ENCODE peak calls at places on chromosomes 11 and 22, in ten cellular contexts. C is fibroblast of mammary gland, M is right lobe of liver, Q is progenitor cell of endocrine pancreas, Z is kidney, A is fibroblast of the aortic adventitia, L is Calu3, F is WERI-Rb-1, B is retinal pigment epithelial cell, G is left lung. H is an unnamed sample.

GRCh38 chr11:60941371-60942119 is 10.4 kb downstream of the SLC15A3 start:
- DNase-seq in A (no peak), Q (no peak), M (no peak), B (no peak), L (no peak), F (no peak), Z (no peak), C (no peak), G (no peak), H (no peak)

GRCh38 chr11:93727985-93728791 is 13.1 kb downstream of the TAF1D start:
- DNase-seq in L (no peak), M (no peak), A (peak; percentile 45), Z (no peak), F (no peak), Q (no peak), G (no peak), B (no peak), C (peak; percentile 40), H (no peak)

GRCh38 chr11:132972565-132972964 is 559.7 kb downstream of the OPCML start:
- DNase-seq in C (no peak), Z (no peak), F (no peak), M (no peak), L (no peak), A (no peak), B (no peak), Q (no peak), G (no peak), H (no peak)

GRCh38 chr22:28438183-28438778 is 241.4 kb downstream of the TTC28 start:
- DNase-seq in C (no peak), A (no peak), F (no peak), Q (no peak), G (no peak), Z (no peak), M (no peak), B (peak; percentile 80), L (no peak), H (no peak)

GRCh38 chr22:50711446-50712340 is 26.3 kb upstream of the ACR start:
- DNase-seq in G (peak; percentile 39), C (peak; percentile 28), F (no peak), Z (peak; percentile 52), B (no peak), Q (no peak), L (no peak), A (no peak), M (no peak), H (no peak)

GRCh38 chr22:46340676-46341075 is 5.2 kb downstream of the TRMU start:
- DNase-seq in Q (no peak), L (no peak), C (no peak), Z (peak; percentile 47), F (no peak), A (no peak), B (no peak), M (no peak), G (no peak), H (no peak)

GRCh38 chr11:104352036-104352435 is 188.1 kb upstream of the PDGFD start:
- DNase-seq in M (no peak), A (no peak), G (no peak), L (no peak), F (no peak), Q (no peak), B (no peak), C (no peak), Z (no peak), H (no peak)

GRCh38 chr11:66881927-66882452 is 25.1 kb downstream of the LRFN4 start:
- DNase-seq in Q (no peak), Z (no peak), C (no peak), A (no peak), L (no peak), G (no peak), M (no peak), F (no peak), B (no peak), H (no peak)

GRCh38 chr11:2363816-2364370 is 13.2 kb upstream of the CD81 start:
- DNase-seq in A (no peak), M (no peak), F (no peak), G (peak; percentile 55), C (no peak), L (no peak), Q (no peak), B (no peak), Z (no peak), H (no peak)

GRCh38 chr11:117445097-117445658 is 117.5 kb downstream of the CEP164 start:
- DNase-seq in C (no peak), Z (no peak), M (no peak), L (no peak), F (no peak), A (no peak), B (no peak), Q (no peak), G (no peak), H (no peak)

GRCh38 chr11:117442049-117442868 is 114.6 kb downstream of the CEP164 start:
- DNase-seq in F (no peak), M (no peak), G (no peak), Q (no peak), L (no peak), B (no peak), Z (peak; percentile 17), A (no peak), C (no peak), H (no peak)

GRCh38 chr11:117444256-117445096 is 116.8 kb downstream of the CEP164 start:
- DNase-seq in C (no peak), B (no peak), F (no peak), L (no peak), A (no peak), G (no peak), Z (peak; percentile 37), M (no peak), Q (no peak), H (no peak)

GRCh38 chr11:117442869-117443239 is 115.2 kb downstream of the CEP164 start:
- DNase-seq in G (no peak), B (no peak), L (no peak), A (no peak), M (no peak), Z (no peak), F (no peak), C (no peak), Q (no peak), H (no peak)

GRCh38 chr11:117443269-117444186 is 115.9 kb downstream of the CEP164 start:
- DNase-seq in C (peak; percentile 24), F (peak; percentile 86), M (no peak), Z (peak; percentile 81), B (no peak), A (peak; percentile 26), L (peak; percentile 35), Q (peak; percentile 55), G (no peak), H (peak; percentile 88)
- TF ChIP-seq CTCF in C (peak; percentile 42), F (peak; percentile 93), M (peak; percentile 41), Z (peak; percentile 58), B (peak; percentile 82), A (peak; percentile 52), L (no peak), Q (peak; percentile 79), G (peak; percentile 28), H (peak; percentile 78)

GRCh38 chr11:68380786-68381622 is 68.6 kb downstream of the LRP5 start:
- DNase-seq in B (no peak), A (no peak), L (no peak), Q (no peak), C (no peak), G (no peak), F (no peak), Z (no peak), M (peak; percentile 59), H (no peak)
- TF ChIP-seq CTCF in B (no peak), A (no peak), L (no peak), Q (no peak), C (no peak), G (no peak), F (peak; percentile 9), Z (no peak), M (peak; percentile 36), H (no peak)

GRCh38 chr11:121866822-121867221 is 249.2 kb downstream of the BLID start:
- DNase-seq in Q (no peak), M (no peak), B (no peak), G (no peak), Z (no peak), A (no peak), L (no peak), C (no peak), F (no peak), H (no peak)

GRCh38 chr11:121869478-121869877 is 246.5 kb downstream of the BLID start:
- DNase-seq in B (no peak), Q (no peak), G (no peak), M (no peak), C (no peak), A (no peak), Z (no peak), L (no peak), F (no peak), H (no peak)

GRCh38 chr11:121873770-121874169 is 242.2 kb downstream of the BLID start:
- DNase-seq in M (no peak), A (no peak), Q (no peak), B (no peak), F (no peak), G (no peak), L (no peak), Z (no peak), C (no peak), H (no peak)

GRCh38 chr11:121864660-121865059 is 251.4 kb downstream of the BLID start:
- DNase-seq in G (no peak), L (no peak), C (no peak), Q (no peak), M (no peak), B (no peak), F (no peak), A (no peak), Z (no peak), H (no peak)

GRCh38 chr11:121870202-121871045 is 245.6 kb downstream of the BLID start:
- DNase-seq in C (peak; percentile 33), A (peak; percentile 69), Z (no peak), L (no peak), F (no peak), M (no peak), Q (no peak), G (no peak), B (no peak), H (no peak)
- TF ChIP-seq CTCF in C (peak; percentile 26), A (peak; percentile 23), Z (no peak), L (no peak), F (no peak), M (peak; percentile 14), Q (no peak), G (no peak), B (peak; percentile 33), H (no peak)

GRCh38 chr11:35327829-35328228 is 91.5 kb downstream of the SLC1A2 start:
- DNase-seq in Z (no peak), M (no peak), F (no peak), Q (no peak), B (no peak), L (no peak), G (no peak), A (no peak), C (no peak), H (no peak)

GRCh38 chr11:35332524-35332923 is 86.8 kb downstream of the SLC1A2 start:
- DNase-seq in G (no peak), C (no peak), L (no peak), Q (no peak), F (no peak), M (no peak), A (no peak), Z (no peak), B (no peak), H (no peak)

GRCh38 chr11:35330924-35331323 is 88.4 kb downstream of the SLC1A2 start:
- DNase-seq in A (no peak), C (no peak), G (no peak), M (no peak), B (no peak), F (no peak), L (no peak), Q (no peak), Z (no peak), H (no peak)

GRCh38 chr11:35326266-35326879 is 93.0 kb downstream of the SLC1A2 start:
- DNase-seq in Z (no peak), M (no peak), Q (no peak), L (no peak), B (no peak), G (no peak), F (no peak), A (no peak), C (no peak), H (no peak)

GRCh38 chr11:35330156-35330889 is 89.0 kb downstream of the SLC1A2 start:
- DNase-seq in M (no peak), G (no peak), B (no peak), L (no peak), F (no peak), Z (no peak), C (no peak), A (peak; percentile 60), Q (no peak), H (no peak)
- TF ChIP-seq CTCF in M (no peak), G (no peak), B (no peak), L (no peak), F (no peak), Z (no peak), C (no peak), A (no peak), Q (no peak), H (no peak)

H was measured in neural progenitor cell.